ENCODE peak calls at places on chromosomes 4 and X, in four cellular contexts. One of them, this sample, is unnamed.

GRCh38 chrX:143165778-143166177 is 140.1 kb downstream of the SPANXN4 start:
- DNase-seq in HL-60: no peak
- DNase-seq in GM12891: no peak
- DNase-seq in K562: no peak
- DNase-seq in this sample: no peak

GRCh38 chrX:43876680-43877079 is 5.6 kb downstream of the MAOB start:
- DNase-seq in HL-60: no peak
- DNase-seq in GM12891: no peak
- DNase-seq in K562: no peak
- DNase-seq in this sample: no peak

GRCh38 chr4:137739391-137739790 is 207.1 kb upstream of the PCDH18 start:
- DNase-seq in K562: no peak
- DNase-seq in GM12891: no peak
- DNase-seq in HL-60: no peak
- DNase-seq in this sample: no peak

GRCh38 chr4:41504167-41504566 is 33.8 kb upstream of the LIMCH1 start:
- DNase-seq in K562: no peak
- DNase-seq in GM12891: no peak
- DNase-seq in HL-60: no peak
- DNase-seq in this sample: no peak

GRCh38 chr4:166836865-166837264 is 397.4 kb downstream of the SPOCK3 start:
- DNase-seq in GM12891: no peak
- DNase-seq in HL-60: no peak
- DNase-seq in K562: no peak
- DNase-seq in this sample: no peak

GRCh38 chr4:53465891-53466290 is 88.5 kb downstream of the FIP1L1 start:
- DNase-seq in GM12891: no peak
- DNase-seq in K562: no peak
- DNase-seq in HL-60: no peak
- DNase-seq in this sample: no peak

GRCh38 chr4:77156533-77156911 is 485 bp upstream of the CCNG2 start:
- DNase-seq in HL-60: peak
- DNase-seq in GM12891: peak
- DNase-seq in K562: peak
- DNase-seq in this sample: peak

GRCh38 chrX:134452591-134452990 is 7.4 kb upstream of the HPRT1 start:
- DNase-seq in K562: no peak
- DNase-seq in GM12891: no peak
- DNase-seq in HL-60: no peak
- DNase-seq in this sample: no peak

GRCh38 chr4:145279122-145279960 is 99.0 kb upstream of the OTUD4 start:
- DNase-seq in HL-60: no peak
- DNase-seq in GM12891: no peak
- DNase-seq in K562: no peak
- DNase-seq in this sample: no peak

GRCh38 chr4:146379744-146380143 is 142.0 kb downstream of the SLC10A7 start:
- DNase-seq in HL-60: no peak
- DNase-seq in K562: no peak
- DNase-seq in GM12891: no peak
- DNase-seq in this sample: no peak

GRCh38 chr4:90293320-90293719 is 166.1 kb downstream of the CCSER1 start:
- DNase-seq in K562: no peak
- DNase-seq in GM12891: no peak
- DNase-seq in HL-60: no peak
- DNase-seq in this sample: no peak

GRCh38 chrX:149853925-149854324 is 27.1 kb upstream of the MAGEA8 start:
- DNase-seq in GM12891: no peak
- DNase-seq in K562: peak
- DNase-seq in HL-60: no peak
- DNase-seq in this sample: no peak

GRCh38 chr4:3491681-3492405 is 28.7 kb downstream of the DOK7 start:
- DNase-seq in HL-60: no peak
- DNase-seq in K562: no peak
- DNase-seq in GM12891: no peak
- DNase-seq in this sample: no peak

GRCh38 chrX:105821471-105822081 is 763 bp upstream of the NRK start:
- DNase-seq in GM12891: no peak
- DNase-seq in K562: no peak
- DNase-seq in HL-60: no peak
- DNase-seq in this sample: no peak

GRCh38 chr4:24896056-24896455 is 16.8 kb downstream of the CCDC149 start:
- DNase-seq in GM12891: no peak
- DNase-seq in HL-60: no peak
- DNase-seq in K562: no peak
- DNase-seq in this sample: no peak

GRCh38 chr4:73066928-73067327 is 2.6 kb downstream of the COX18 start:
- DNase-seq in K562: no peak
- DNase-seq in GM12891: no peak
- DNase-seq in HL-60: no peak
- DNase-seq in this sample: no peak

GRCh38 chrX:66675541-66675940 is 36.7 kb upstream of the EDA2R start:
- DNase-seq in GM12891: no peak
- DNase-seq in K562: no peak
- DNase-seq in HL-60: no peak
- DNase-seq in this sample: no peak
- TF ChIP-seq SPI1 in GM12891: no peak
- TF ChIP-seq SPI1 in K562: no peak
- TF ChIP-seq SPI1 in HL-60: no peak
- TF ChIP-seq SPI1 in this sample: no peak

DNA sequence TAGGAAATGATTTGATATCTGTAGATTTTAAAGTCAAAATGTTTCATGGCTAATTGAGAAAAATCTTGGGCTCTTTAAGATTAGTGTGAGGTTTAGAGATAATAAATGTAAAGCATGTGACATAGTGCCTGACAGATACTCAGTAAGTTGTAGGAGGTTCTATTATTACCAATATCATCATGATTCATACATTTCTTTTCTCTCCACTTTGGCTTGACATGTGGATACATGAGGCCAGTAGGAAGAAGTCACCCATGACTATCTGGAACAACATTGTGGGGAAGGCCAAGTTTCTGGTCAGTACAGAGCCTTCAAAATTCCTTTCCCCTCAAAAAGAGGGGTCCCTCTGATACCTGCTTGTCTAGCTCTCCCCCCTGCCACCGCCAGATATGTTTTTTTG is 91.2 kb upstream of the SORBS2 start:
- DNase-seq in GM12891: no peak
- DNase-seq in K562: no peak
- DNase-seq in HL-60: no peak
- DNase-seq in this sample: no peak
- TF ChIP-seq SPI1 in GM12891: no peak
- TF ChIP-seq SPI1 in K562: no peak
- TF ChIP-seq SPI1 in HL-60: no peak
- TF ChIP-seq SPI1 in this sample: no peak

GRCh38 chr4:128780688-128781087 is 28.8 kb upstream of the JADE1 start:
- DNase-seq in HL-60: no peak
- DNase-seq in K562: no peak
- DNase-seq in GM12891: no peak
- DNase-seq in this sample: no peak

GRCh38 chr4:128787509-128788311 is 21.8 kb upstream of the JADE1 start:
- DNase-seq in HL-60: no peak
- DNase-seq in K562: peak
- DNase-seq in GM12891: no peak
- DNase-seq in this sample: no peak

GRCh38 chr4:128782076-128782715 is 27.3 kb upstream of the JADE1 start:
- DNase-seq in K562: no peak
- DNase-seq in HL-60: no peak
- DNase-seq in GM12891: no peak
- DNase-seq in this sample: no peak

GRCh38 chr4:128782875-128783614 is 26.5 kb upstream of the JADE1 start:
- DNase-seq in K562: no peak
- DNase-seq in HL-60: no peak
- DNase-seq in GM12891: no peak
- DNase-seq in this sample: no peak
- TF ChIP-seq SPI1 in K562: no peak
- TF ChIP-seq SPI1 in HL-60: no peak
- TF ChIP-seq SPI1 in GM12891: no peak
- TF ChIP-seq SPI1 in this sample: no peak

DNA sequence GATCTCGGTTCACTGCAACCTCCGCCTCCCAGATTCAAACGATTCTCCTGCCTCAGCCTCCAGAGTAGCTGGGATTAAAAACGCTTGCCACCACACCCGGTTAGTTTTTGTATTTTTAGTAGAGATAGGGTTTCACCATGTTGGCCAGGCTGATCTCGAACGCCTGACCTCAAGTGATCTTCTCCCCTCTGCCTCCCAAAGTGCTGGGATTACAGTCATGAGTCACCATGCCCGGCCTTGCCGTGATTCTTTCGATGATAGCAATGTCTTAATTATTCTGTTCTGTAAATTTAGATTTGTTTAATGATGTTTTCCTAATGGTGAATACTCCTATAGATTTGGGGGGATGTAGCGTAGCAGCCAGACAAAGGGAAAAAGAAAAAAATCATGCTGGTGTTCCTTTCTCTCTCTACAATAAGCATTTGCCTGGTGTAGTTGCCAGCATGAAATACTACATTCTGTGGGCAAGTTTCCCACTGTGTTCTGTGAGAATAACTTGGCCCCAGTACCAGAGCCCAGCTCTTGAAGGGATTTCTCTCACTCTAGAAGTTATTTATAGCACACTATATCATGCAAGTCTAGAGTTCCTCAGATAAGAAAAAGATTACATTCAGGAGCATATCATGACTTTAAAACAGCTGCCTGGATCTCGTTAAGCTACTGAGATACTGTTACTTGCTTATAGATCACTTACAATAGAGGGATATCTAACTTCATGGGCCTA is 15.4 kb downstream of the NIPAL1 start:
- DNase-seq in GM12891: no peak
- DNase-seq in HL-60: no peak
- DNase-seq in K562: no peak
- DNase-seq in this sample: no peak
- TF ChIP-seq SPI1 in GM12891: no peak
- TF ChIP-seq SPI1 in HL-60: no peak
- TF ChIP-seq SPI1 in K562: no peak
- TF ChIP-seq SPI1 in this sample: no peak

DNA sequence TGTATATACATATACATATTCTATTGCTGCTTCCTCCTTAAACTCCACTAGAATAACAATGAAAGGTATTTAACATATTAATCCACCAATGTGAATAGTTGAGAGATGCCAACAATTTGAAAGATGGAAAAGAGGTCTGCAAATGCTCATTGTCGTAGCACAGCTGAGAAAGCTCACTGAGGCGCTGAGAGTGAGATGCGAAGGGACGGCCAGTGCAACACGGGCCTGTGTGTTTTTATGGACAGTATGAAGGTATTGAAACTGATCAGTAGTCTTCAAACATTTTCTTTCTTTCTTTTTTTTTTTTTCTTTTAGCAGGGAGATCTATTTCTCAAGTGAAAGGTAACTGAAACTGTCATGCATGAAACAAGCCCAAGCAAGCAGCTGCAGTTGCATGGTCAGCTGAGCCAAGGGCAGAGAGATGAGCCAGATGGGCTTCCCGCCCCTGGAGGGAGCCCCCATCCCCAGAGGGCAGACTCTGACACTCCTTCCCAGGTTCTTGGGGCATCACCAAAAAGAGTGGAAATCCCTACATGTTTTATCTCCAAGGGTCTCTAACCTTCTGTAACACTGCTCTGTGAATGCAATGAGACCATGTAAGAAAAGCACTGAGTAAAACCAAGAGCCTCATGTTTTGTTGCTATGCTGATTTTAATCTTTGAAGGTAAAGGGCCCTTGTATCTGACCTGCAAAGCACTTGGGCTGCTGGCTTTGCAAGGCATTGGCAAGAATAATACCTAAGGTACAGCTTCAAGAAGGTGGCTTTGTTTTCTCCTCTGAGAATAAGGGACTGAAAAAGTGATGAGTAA is 41.4 kb upstream of the HS3ST1 start:
- DNase-seq in HL-60: no peak
- DNase-seq in K562: no peak
- DNase-seq in GM12891: no peak
- DNase-seq in this sample: peak
- TF ChIP-seq SPI1 in HL-60: no peak
- TF ChIP-seq SPI1 in K562: no peak
- TF ChIP-seq SPI1 in GM12891: no peak
- TF ChIP-seq SPI1 in this sample: no peak

This sample was measured in GM12878.